ENCODE peak calls at places on chromosomes 11 and 22, in seven cellular contexts. J is GM13977, R is adrenal gland, V is AG04450, A is fibroblast of villous mesenchyme, G is coronary artery, N is body of pancreas. M is an unnamed sample.

GRCh38 chr11:31649567-31649966 is 140.0 kb downstream of the ELP4 start:
- DNase-seq in J (no peak), R (no peak), V (no peak), A (no peak), G (no peak), N (peak; percentile 10), M (no peak)

GRCh38 chr11:32918427-32918826 is 25.8 kb downstream of the QSER1 start:
- DNase-seq in J (no peak), R (no peak), V (no peak), A (no peak), G (no peak), N (no peak), M (no peak)

GRCh38 chr22:39706406-39707150 is 136.0 kb downstream of the CACNA1I start:
- DNase-seq in J (no peak), R (no peak), V (no peak), A (no peak), G (no peak), N (no peak), M (no peak)

GRCh38 chr11:111637885-111638284 is 35.6 kb downstream of the SIK2 start:
- DNase-seq in J (peak; percentile 13), R (no peak), V (no peak), A (no peak), G (no peak), N (no peak), M (no peak)

GRCh38 chr11:129191649-129192048 is 476 bp downstream of the ARHGAP32 start:
- DNase-seq in J (no peak), R (no peak), V (no peak), A (no peak), G (no peak), N (no peak), M (peak; percentile 4)

GRCh38 chr11:122754553-122755322 is 83.6 kb upstream of the CRTAM start:
- DNase-seq in J (peak; percentile 47), R (no peak), V (no peak), A (peak; percentile 49), G (no peak), N (peak; percentile 13), M (no peak)

GRCh38 chr11:119700536-119701346 is 28.3 kb downstream of the NECTIN1 start:
- DNase-seq in J (no peak), R (no peak), V (no peak), A (no peak), G (no peak), N (no peak), M (no peak)

GRCh38 chr11:44861829-44862545 is 88.7 kb downstream of the TP53I11 start:
- DNase-seq in J (peak; percentile 93), R (peak; percentile 87), V (peak; percentile 98), A (peak; percentile 98), G (peak; percentile 85), N (peak; percentile 49), M (peak; percentile 92)

GRCh38 chr11:3215346-3216026 is 3.1 kb downstream of the MRGPRG start:
- DNase-seq in J (no peak), R (no peak), V (no peak), A (no peak), G (no peak), N (peak; percentile 7), M (no peak)

GRCh38 chr22:25478111-25478510 is 86.4 kb upstream of the GRK3 start:
- DNase-seq in J (no peak), R (no peak), V (no peak), A (no peak), G (no peak), N (no peak), M (no peak)

GRCh38 chr11:78341841-78342240 is 75.8 kb downstream of the GAB2 start:
- DNase-seq in J (no peak), R (no peak), V (no peak), A (no peak), G (no peak), N (no peak), M (no peak)

GRCh38 chr11:77819921-77820564 is 479 bp downstream of the RSF1 start:
- DNase-seq in J (peak; percentile 41), R (peak; percentile 61), V (no peak), A (peak; percentile 30), G (peak; percentile 76), N (peak; percentile 46), M (peak; percentile 46)

GRCh38 chr22:29780781-29781676 is 13.9 kb downstream of the UQCR10 start:
- DNase-seq in J (no peak), R (no peak), V (peak; percentile 60), A (peak; percentile 41), G (no peak), N (no peak), M (peak; percentile 44)

GRCh38 chr11:116454020-116454645 is 318.7 kb downstream of the BUD13 start:
- DNase-seq in J (peak; percentile 60), R (peak; percentile 27), V (no peak), A (peak; percentile 4), G (no peak), N (peak; percentile 59), M (peak; percentile 56)

GRCh38 chr11:35180311-35181233 is 41.6 kb downstream of the CD44 start:
- DNase-seq in J (no peak), R (no peak), V (no peak), A (no peak), G (no peak), N (no peak), M (no peak)

GRCh38 chr11:12125609-12126149 is 15.3 kb downstream of the MICAL2 start:
- DNase-seq in J (no peak), R (no peak), V (no peak), A (peak; percentile 87), G (no peak), N (peak; percentile 30), M (peak; percentile 59)

GRCh38 chr11:32888805-32889204 is 3.8 kb upstream of the QSER1 start:
- DNase-seq in J (no peak), R (no peak), V (peak; percentile 34), A (peak; percentile 47), G (no peak), N (no peak), M (no peak)

GRCh38 chr11:128021304-128022006 is 565.9 kb downstream of the ETS1 start:
- DNase-seq in J (no peak), R (no peak), V (no peak), A (no peak), G (no peak), N (no peak), M (no peak)
- TF ChIP-seq CTCF in J (no peak), R (no peak), V (peak; percentile 39), A (peak; percentile 38), G (no peak), N (no peak), M (no peak)

GRCh38 chr22:48004936-48005335 is 1242.5 kb downstream of the TBC1D22A start:
- DNase-seq in J (no peak), R (no peak), V (no peak), A (no peak), G (no peak), N (no peak), M (no peak)

GRCh38 chr22:48004038-48004437 is 1241.6 kb downstream of the TBC1D22A start:
- DNase-seq in J (no peak), R (no peak), V (no peak), A (no peak), G (no peak), N (no peak), M (no peak)
- TF ChIP-seq CTCF in J (no peak), R (no peak), V (no peak), A (no peak), G (no peak), N (no peak), M (no peak)

GRCh38 chr11:43278302-43278956 is 33.4 kb upstream of the API5 start:
- DNase-seq in J (peak; percentile 23), R (no peak), V (no peak), A (peak; percentile 13), G (no peak), N (no peak), M (no peak)
- TF ChIP-seq CTCF in J (peak; percentile 16), R (no peak), V (peak; percentile 48), A (peak; percentile 32), G (no peak), N (peak; percentile 19), M (no peak)

DNA sequence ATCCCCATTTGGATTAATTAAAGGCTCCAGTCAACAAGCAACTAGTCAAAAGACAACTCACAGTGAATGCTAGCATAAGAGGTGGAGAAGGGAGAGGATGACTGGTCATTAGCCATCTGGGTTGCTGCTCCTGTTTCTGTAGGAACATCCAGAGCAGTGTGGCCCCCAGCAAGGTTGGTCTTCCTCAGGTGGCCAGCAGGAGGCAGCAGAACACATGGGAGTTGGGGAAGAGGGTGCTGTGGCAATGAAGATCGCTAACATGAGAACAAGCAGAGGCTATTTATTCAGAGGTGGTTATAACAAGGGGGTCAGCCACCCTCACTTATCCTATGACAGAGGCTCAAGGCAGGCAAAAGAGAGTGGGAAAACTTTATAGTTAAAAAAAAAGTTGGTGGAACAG is 21.3 kb downstream of the IZUMO1R start:
- DNase-seq in J (peak; percentile 70), R (no peak), V (no peak), A (peak; percentile 39), G (no peak), N (peak; percentile 47), M (peak; percentile 54)
- TF ChIP-seq CTCF in J (peak; percentile 97), R (no peak), V (peak; percentile 39), A (peak; percentile 58), G (no peak), N (peak; percentile 26), M (peak; percentile 28)

GRCh38 chr11:6473481-6474422 is at the start of gene TRIM3:
- DNase-seq in J (peak; percentile 96), R (peak; percentile 95), V (peak; percentile 50), A (peak; percentile 90), G (peak; percentile 96), N (peak; percentile 96), M (peak; percentile 87)

GRCh38 chr11:6476571-6476970 is 2.8 kb upstream of the TRIM3 start:
- DNase-seq in J (no peak), R (no peak), V (no peak), A (no peak), G (no peak), N (no peak), M (no peak)

GRCh38 chr11:6474806-6475500 is 1.2 kb upstream of the TRIM3 start:
- DNase-seq in J (no peak), R (no peak), V (no peak), A (no peak), G (no peak), N (no peak), M (no peak)

GRCh38 chr11:6474423-6474792 is 667 bp upstream of the TRIM3 start:
- DNase-seq in J (no peak), R (no peak), V (no peak), A (no peak), G (no peak), N (no peak), M (no peak)

GRCh38 chr11:6475936-6476335 is 2.2 kb upstream of the TRIM3 start:
- DNase-seq in J (no peak), R (no peak), V (no peak), A (no peak), G (no peak), N (peak; percentile 79), M (no peak)
- TF ChIP-seq CTCF in J (no peak), R (no peak), V (no peak), A (no peak), G (no peak), N (no peak), M (no peak)

DNA sequence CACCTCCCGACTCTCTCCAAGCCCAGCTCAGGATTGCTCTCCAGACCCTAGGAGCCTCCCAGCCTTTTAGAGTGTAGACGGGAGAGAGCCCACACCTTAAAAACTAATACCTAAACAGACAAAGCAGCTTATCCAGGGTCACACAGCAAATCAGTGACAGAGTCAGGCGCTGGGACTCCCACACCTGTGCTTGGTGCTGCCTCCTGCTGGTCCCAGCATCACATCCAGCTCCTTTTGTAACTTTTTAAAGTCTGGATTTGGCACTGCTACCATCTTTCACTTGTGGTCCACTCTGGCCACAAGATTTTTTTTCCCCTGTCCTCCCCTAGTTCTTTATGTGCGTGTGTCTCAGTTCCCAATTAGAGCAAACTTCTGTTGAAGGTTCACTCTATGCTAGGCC is 4.7 kb downstream of the ANO1 start:
- DNase-seq in J (no peak), R (no peak), V (no peak), A (no peak), G (no peak), N (no peak), M (peak; percentile 28)
- TF ChIP-seq CTCF in J (peak; percentile 35), R (no peak), V (peak; percentile 43), A (peak; percentile 17), G (no peak), N (no peak), M (peak; percentile 37)

M was measured in Calu3.